ENCODE peak calls at places on chromosome 1, in eight cellular contexts. M, Y, P, U, C, N, X and F are unnamed samples.
A peak's percentile ranks its signal among the peaks of the same experiment; 100 is the strongest.

GRCh38 chr1:92441316-92442311 is 45.1 kb downstream of the GFI1 start:
- DNase-seq in C (no peak), U (no peak), Y (no peak), M (peak; percentile 87), P (no peak), N (no peak), X (peak; percentile 79), F (peak; percentile 37)

GRCh38 chr1:173056355-173056754 is 5.6 kb upstream of the TNFSF18 start:
- DNase-seq in M (no peak), X (no peak), U (no peak), C (no peak), P (no peak), Y (peak; percentile 100), N (no peak), F (no peak)

GRCh38 chr1:29305943-29306342 is 69.6 kb downstream of the PTPRU start:
- DNase-seq in C (no peak), N (no peak), U (no peak), M (no peak), X (no peak), P (no peak), Y (no peak), F (no peak)

GRCh38 chr1:18949689-18950414 is 6.6 kb downstream of the IFFO2 start:
- DNase-seq in M (peak; percentile 72), N (no peak), U (peak; percentile 70), C (no peak), Y (no peak), X (no peak), P (no peak), F (peak; percentile 77)

GRCh38 chr1:8121261-8122159 is 95.4 kb upstream of the ERRFI1 start:
- DNase-seq in P (no peak), X (peak; percentile 61), Y (peak; percentile 45), U (no peak), M (no peak), C (no peak), N (peak; percentile 95), F (no peak)

GRCh38 chr1:85607126-85607912 is 26.8 kb downstream of the CCN1 start:
- DNase-seq in C (no peak), U (peak; percentile 99), M (peak; percentile 99), Y (peak; percentile 99), P (no peak), X (peak; percentile 81), N (peak; percentile 93), F (peak; percentile 87)

GRCh38 chr1:28437260-28437923 is 67.9 kb downstream of the PHACTR4 start:
- DNase-seq in U (peak; percentile 86), N (peak; percentile 50), P (no peak), C (no peak), M (no peak), Y (peak; percentile 71), X (peak; percentile 68), F (peak; percentile 4)

GRCh38 chr1:245797592-245798366 is 643.0 kb downstream of the KIF26B start:
- DNase-seq in Y (peak; percentile 43), C (no peak), M (peak; percentile 89), X (no peak), P (no peak), N (peak; percentile 34), U (peak; percentile 34), F (peak; percentile 63)

GRCh38 chr1:23118957-23119792 is 49.5 kb downstream of the LUZP1 start:
- DNase-seq in X (no peak), P (no peak), Y (no peak), U (peak; percentile 55), M (no peak), C (peak; percentile 42), N (no peak), F (no peak)

GRCh38 chr1:43464840-43465693 is 11.3 kb upstream of the HYI start:
- DNase-seq in U (no peak), C (no peak), M (no peak), X (no peak), P (peak; percentile 33), Y (no peak), N (no peak), F (no peak)

GRCh38 chr1:106080608-106081325 is 975.7 kb upstream of the PRMT6 start:
- DNase-seq in U (peak; percentile 17), M (peak; percentile 43), Y (no peak), C (no peak), N (no peak), P (no peak), X (peak; percentile 3), F (no peak)

GRCh38 chr1:210293191-210293607 is 35.5 kb upstream of the HHAT start:
- DNase-seq in P (no peak), N (no peak), C (no peak), Y (no peak), U (peak; percentile 80), M (no peak), X (peak; percentile 42), F (no peak)

GRCh38 chr1:38817958-38818705 is 41.4 kb downstream of the RRAGC start:
- DNase-seq in N (no peak), U (peak; percentile 38), P (peak; percentile 94), Y (no peak), X (peak; percentile 74), C (peak; percentile 22), M (peak; percentile 76), F (peak; percentile 91)
- H3K27me3 ChIP-seq in N (peaks cover 10% of the 10 kb centered on the region), U (peaks cover 89% of the 10 kb centered on the region), P (peaks cover 93% of the 10 kb centered on the region), Y (peaks cover 93% of the 10 kb centered on the region), X (peaks cover 66% of the 10 kb centered on the region), C (peaks cover 7% of the 10 kb centered on the region), M (peaks cover 69% of the 10 kb centered on the region), F (peaks cover 73% of the 10 kb centered on the region)

DNA sequence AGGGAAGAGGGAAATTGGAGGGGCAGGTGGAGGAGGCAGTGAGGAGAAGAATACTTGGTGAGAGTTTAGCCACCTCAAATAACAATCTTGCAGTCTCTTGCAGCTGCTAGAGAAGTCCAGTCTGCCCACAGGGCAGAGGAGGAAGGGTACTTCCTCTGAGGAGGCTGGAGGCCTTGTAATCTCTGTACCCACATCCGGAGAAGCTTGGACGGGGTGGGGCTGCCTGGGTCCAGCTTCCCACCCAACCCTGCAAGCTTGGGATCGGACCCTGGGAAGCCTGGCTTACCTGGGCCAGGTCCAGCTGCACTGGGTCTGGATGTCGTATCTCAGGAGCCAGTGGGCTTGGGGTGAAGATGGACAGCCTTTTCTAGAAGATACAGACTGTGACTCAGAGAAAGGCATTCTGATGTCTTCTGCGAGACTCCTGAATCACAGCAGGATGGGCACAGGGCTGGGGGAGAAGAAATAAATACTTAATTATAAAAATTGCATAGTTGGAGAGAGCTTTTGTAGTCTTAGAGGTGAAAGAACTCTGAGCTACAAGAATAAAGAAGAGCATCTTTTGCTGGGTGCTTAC is 111.8 kb upstream of the JUN start:
- DNase-seq in X (no peak), U (peak; percentile 63), M (no peak), N (no peak), P (no peak), C (no peak), Y (no peak), F (no peak)
- H3K4me3 ChIP-seq in X (no peak overlapping the region), U (no peak overlapping the region), M (no peak overlapping the region), N (no peak overlapping the region), P (no peak overlapping the region), C (no peak overlapping the region), Y (no peak overlapping the region), F (no peak overlapping the region)

GRCh38 chr1:42266253-42267135 is 68.5 kb downstream of the FOXJ3 start:
- DNase-seq in U (no peak), C (no peak), N (no peak), X (no peak), P (no peak), Y (peak; percentile 76), M (peak; percentile 64), F (peak; percentile 2)
- TF ChIP-seq EZH2phosphoT487 in U (no peak), C (no peak), N (no peak), X (no peak), P (no peak), Y (no peak), M (no peak), F (no peak)

DNA sequence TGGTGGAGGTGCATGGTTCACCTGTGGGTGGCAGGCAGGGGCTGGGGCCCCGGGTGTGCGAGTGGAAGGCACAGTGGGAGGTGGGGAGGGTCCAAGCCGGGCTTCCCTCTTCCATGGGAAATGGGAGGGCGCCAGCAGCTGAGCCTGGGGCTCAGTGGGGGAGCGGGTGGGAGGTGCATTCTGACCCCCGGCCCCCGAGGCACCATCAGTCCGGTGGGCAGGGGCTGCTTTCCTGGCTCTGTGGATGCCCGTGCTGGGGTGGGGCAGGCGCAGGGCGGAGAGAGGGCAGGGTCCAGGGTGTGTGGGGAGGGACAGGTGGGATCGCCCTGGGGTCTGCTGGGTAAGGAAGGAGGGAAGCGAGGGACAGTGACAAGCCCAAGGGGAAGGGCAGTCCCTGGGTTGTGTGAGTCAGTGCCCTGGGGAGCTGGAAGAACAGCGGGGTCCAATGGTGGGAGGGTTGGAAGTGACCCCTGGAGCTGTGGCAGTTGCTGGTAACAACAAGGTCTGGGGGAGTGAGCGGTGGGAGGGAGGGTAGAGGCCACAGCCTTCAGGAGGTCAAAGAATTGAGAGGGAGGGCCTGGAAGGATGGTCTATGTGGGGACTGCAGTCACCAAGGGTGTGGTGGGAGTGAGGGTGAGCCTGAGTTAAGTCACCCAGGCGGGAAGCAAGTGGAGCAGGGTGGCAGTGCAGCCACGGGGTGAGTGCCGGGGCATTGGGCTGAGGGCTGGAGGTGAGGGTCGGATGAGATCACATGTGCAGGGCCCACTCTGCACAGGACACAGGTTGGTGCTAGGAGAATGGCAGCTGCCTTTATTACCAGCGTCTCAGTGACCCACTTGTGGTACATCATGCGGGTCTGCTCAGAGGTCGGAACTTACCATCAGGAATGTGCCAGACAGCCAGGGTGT is 29.6 kb downstream of the LHX4 start:
- DNase-seq in U (no peak), X (no peak), Y (no peak), N (no peak), C (no peak), P (no peak), M (no peak), F (no peak)
- H3K27me3 ChIP-seq in U (peaks cover 16% of the 10 kb centered on the region), X (peaks cover 6% of the 10 kb centered on the region), Y (no peaks in the 10 kb centered on the region), N (no peaks in the 10 kb centered on the region), C (no peaks in the 10 kb centered on the region), P (no peaks in the 10 kb centered on the region), M (no peaks in the 10 kb centered on the region), F (no peaks in the 10 kb centered on the region)